ENCODE peak calls at places on chromosomes 6 and 20, in six cellular contexts. One of them, this sample, is unnamed.

GRCh38 chr20:25685276-25686080 is 11.2 kb downstream of the ZNF337 start:
- DNase-seq in AG04450: no peak
- DNase-seq in breast epithelium: no peak
- DNase-seq in uterus: no peak
- DNase-seq in naive thymus-derived CD4-positive, alpha-beta T cell: no peak
- DNase-seq in prostate gland: no peak
- DNase-seq in this sample: no peak

GRCh38 chr6:125564941-125565340 is 184.5 kb upstream of the HEY2 start:
- DNase-seq in AG04450: no peak
- DNase-seq in breast epithelium: no peak
- DNase-seq in uterus: no peak
- DNase-seq in naive thymus-derived CD4-positive, alpha-beta T cell: no peak
- DNase-seq in prostate gland: no peak
- DNase-seq in this sample: no peak

GRCh38 chr6:2891768-2892170 is 11.3 kb downstream of the SERPINB9 start:
- DNase-seq in AG04450: no peak
- DNase-seq in breast epithelium: no peak
- DNase-seq in uterus: no peak
- DNase-seq in naive thymus-derived CD4-positive, alpha-beta T cell: no peak
- DNase-seq in prostate gland: peak
- DNase-seq in this sample: no peak

GRCh38 chr20:22402550-22402949 is 181.8 kb downstream of the FOXA2 start:
- DNase-seq in AG04450: no peak
- DNase-seq in breast epithelium: no peak
- DNase-seq in uterus: no peak
- DNase-seq in naive thymus-derived CD4-positive, alpha-beta T cell: no peak
- DNase-seq in prostate gland: no peak
- DNase-seq in this sample: no peak

GRCh38 chr20:49593441-49594142 is 25.7 kb upstream of the PTGIS start:
- DNase-seq in AG04450: no peak
- DNase-seq in breast epithelium: no peak
- DNase-seq in uterus: no peak
- DNase-seq in naive thymus-derived CD4-positive, alpha-beta T cell: no peak
- DNase-seq in prostate gland: no peak
- DNase-seq in this sample: no peak

GRCh38 chr20:47778398-47779354 is 6.6 kb downstream of the SULF2 start:
- DNase-seq in AG04450: no peak
- DNase-seq in breast epithelium: no peak
- DNase-seq in uterus: no peak
- DNase-seq in naive thymus-derived CD4-positive, alpha-beta T cell: no peak
- DNase-seq in prostate gland: no peak
- DNase-seq in this sample: no peak

GRCh38 chr6:113858067-113858604 is 991 bp downstream of the MARCKS start:
- DNase-seq in AG04450: no peak
- DNase-seq in breast epithelium: peak
- DNase-seq in uterus: peak
- DNase-seq in naive thymus-derived CD4-positive, alpha-beta T cell: no peak
- DNase-seq in prostate gland: peak
- DNase-seq in this sample: peak

GRCh38 chr20:10216146-10216741 is 2.4 kb upstream of the SNAP25 start:
- DNase-seq in AG04450: no peak
- DNase-seq in breast epithelium: no peak
- DNase-seq in uterus: no peak
- DNase-seq in naive thymus-derived CD4-positive, alpha-beta T cell: no peak
- DNase-seq in prostate gland: no peak
- DNase-seq in this sample: no peak

GRCh38 chr20:34322267-34323105 is 19.3 kb upstream of the AHCY start:
- DNase-seq in AG04450: no peak
- DNase-seq in breast epithelium: no peak
- DNase-seq in uterus: no peak
- DNase-seq in naive thymus-derived CD4-positive, alpha-beta T cell: no peak
- DNase-seq in prostate gland: no peak
- DNase-seq in this sample: no peak

GRCh38 chr6:50661636-50662035 is 51.7 kb upstream of the TFAP2D start:
- DNase-seq in AG04450: no peak
- DNase-seq in breast epithelium: no peak
- DNase-seq in uterus: no peak
- DNase-seq in naive thymus-derived CD4-positive, alpha-beta T cell: no peak
- DNase-seq in prostate gland: no peak
- DNase-seq in this sample: no peak

GRCh38 chr6:165556116-165556843 is 106.8 kb downstream of the PDE10A start:
- DNase-seq in AG04450: no peak
- DNase-seq in breast epithelium: no peak
- DNase-seq in uterus: no peak
- DNase-seq in naive thymus-derived CD4-positive, alpha-beta T cell: no peak
- DNase-seq in prostate gland: peak
- DNase-seq in this sample: no peak

GRCh38 chr6:152341596-152341995 is 295.6 kb downstream of the SYNE1 start:
- DNase-seq in AG04450: no peak
- DNase-seq in breast epithelium: no peak
- DNase-seq in uterus: no peak
- DNase-seq in naive thymus-derived CD4-positive, alpha-beta T cell: no peak
- DNase-seq in prostate gland: no peak
- DNase-seq in this sample: no peak

GRCh38 chr6:7267071-7267470 is 45.9 kb downstream of the SSR1 start:
- DNase-seq in AG04450: no peak
- DNase-seq in breast epithelium: no peak
- DNase-seq in uterus: no peak
- DNase-seq in naive thymus-derived CD4-positive, alpha-beta T cell: no peak
- DNase-seq in prostate gland: no peak
- DNase-seq in this sample: no peak

GRCh38 chr20:17909745-17910345 is 58.7 kb downstream of the SNX5 start:
- DNase-seq in AG04450: no peak
- DNase-seq in breast epithelium: no peak
- DNase-seq in uterus: no peak
- DNase-seq in naive thymus-derived CD4-positive, alpha-beta T cell: no peak
- DNase-seq in prostate gland: no peak
- DNase-seq in this sample: no peak

DNA sequence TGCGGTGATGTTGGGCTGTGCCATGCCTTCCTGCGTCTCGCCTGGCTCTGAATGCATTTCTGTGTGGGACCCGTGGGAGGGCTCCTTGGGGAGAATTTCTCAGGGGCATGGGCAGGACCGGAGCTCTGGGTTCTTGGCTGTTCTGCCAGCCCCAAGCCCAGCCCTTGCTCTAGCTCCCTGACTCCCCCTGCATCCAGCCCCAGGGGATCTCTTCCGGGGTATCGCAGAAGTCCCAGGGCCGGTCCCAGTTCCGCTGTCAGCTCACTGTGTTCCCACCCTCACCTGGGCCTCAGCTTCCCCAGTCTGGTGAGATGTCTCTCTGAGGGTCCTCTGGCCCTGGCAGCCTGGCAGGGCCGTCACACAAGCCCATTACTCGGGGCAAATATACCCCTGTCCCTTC is 20.5 kb downstream of the SPDEF start:
- DNase-seq in AG04450: no peak
- DNase-seq in breast epithelium: no peak
- DNase-seq in uterus: no peak
- DNase-seq in naive thymus-derived CD4-positive, alpha-beta T cell: no peak
- DNase-seq in prostate gland: no peak
- DNase-seq in this sample: no peak
- H3K4me3 ChIP-seq in AG04450: no peak
- H3K4me3 ChIP-seq in breast epithelium: no peak
- H3K4me3 ChIP-seq in uterus: no peak
- H3K4me3 ChIP-seq in naive thymus-derived CD4-positive, alpha-beta T cell: no peak
- H3K4me3 ChIP-seq in prostate gland: no peak
- H3K4me3 ChIP-seq in this sample: no peak

GRCh38 chr6:110356778-110357177 is 1.4 kb downstream of the METTL24 start:
- DNase-seq in AG04450: no peak
- DNase-seq in breast epithelium: no peak
- DNase-seq in uterus: peak
- DNase-seq in naive thymus-derived CD4-positive, alpha-beta T cell: no peak
- DNase-seq in prostate gland: no peak
- DNase-seq in this sample: no peak

GRCh38 chr6:110358536-110359148 is 493 bp upstream of the METTL24 start:
- DNase-seq in AG04450: no peak
- DNase-seq in breast epithelium: no peak
- DNase-seq in uterus: no peak
- DNase-seq in naive thymus-derived CD4-positive, alpha-beta T cell: no peak
- DNase-seq in prostate gland: no peak
- DNase-seq in this sample: no peak

GRCh38 chr6:110357298-110357695 is 852 bp downstream of the METTL24 start:
- DNase-seq in AG04450: no peak
- DNase-seq in breast epithelium: no peak
- DNase-seq in uterus: peak
- DNase-seq in naive thymus-derived CD4-positive, alpha-beta T cell: no peak
- DNase-seq in prostate gland: no peak
- DNase-seq in this sample: no peak

GRCh38 chr6:110359554-110359953 is 1.4 kb upstream of the METTL24 start:
- DNase-seq in AG04450: no peak
- DNase-seq in breast epithelium: no peak
- DNase-seq in uterus: no peak
- DNase-seq in naive thymus-derived CD4-positive, alpha-beta T cell: no peak
- DNase-seq in prostate gland: no peak
- DNase-seq in this sample: no peak

DNA sequence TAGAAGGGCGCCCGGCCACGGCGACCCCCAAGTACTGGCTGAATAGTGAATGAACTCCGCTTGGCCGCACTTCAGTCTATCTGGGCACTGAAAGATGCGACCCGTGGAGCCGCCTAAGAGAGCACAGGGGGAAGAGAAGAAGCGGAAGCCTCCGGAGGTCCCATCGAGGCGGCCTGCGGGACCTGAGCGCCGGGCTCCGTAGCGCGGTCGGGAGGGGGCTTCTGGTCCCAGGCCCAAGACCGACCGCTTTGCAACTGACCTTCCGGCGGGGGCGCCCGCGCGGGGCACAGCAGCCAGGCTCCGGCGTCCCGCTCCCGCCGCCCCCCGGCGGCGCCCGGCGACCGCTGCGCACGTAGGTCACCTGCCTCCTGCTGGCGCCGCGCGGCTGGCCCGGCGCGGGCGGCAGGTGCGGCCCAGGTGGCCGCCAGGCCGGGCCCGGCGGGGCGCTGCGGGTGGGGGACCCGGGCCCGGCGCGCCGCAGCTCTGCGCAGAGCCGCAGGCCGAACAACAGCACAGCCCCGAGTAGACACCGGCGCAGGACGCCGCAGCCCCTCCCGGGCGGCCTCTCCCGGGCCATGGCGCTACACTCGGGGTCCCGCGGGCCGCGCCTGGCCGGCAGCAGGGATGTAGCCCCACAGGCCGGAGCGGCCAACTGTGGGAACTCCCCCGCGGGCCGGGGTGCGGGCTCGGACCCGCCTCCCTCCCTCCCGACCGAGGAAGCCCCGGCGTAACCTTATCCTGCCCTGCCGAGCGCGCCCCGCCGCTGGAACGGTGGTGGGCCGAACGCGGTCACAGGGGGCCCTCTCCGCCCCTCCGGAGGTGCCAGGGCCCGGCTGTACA is at the start of gene METTL24:
- DNase-seq in AG04450: no peak
- DNase-seq in breast epithelium: no peak
- DNase-seq in uterus: peak
- DNase-seq in naive thymus-derived CD4-positive, alpha-beta T cell: no peak
- DNase-seq in prostate gland: no peak
- DNase-seq in this sample: no peak
- H3K27ac ChIP-seq in AG04450: no peak
- H3K27ac ChIP-seq in breast epithelium: peak
- H3K27ac ChIP-seq in uterus: peak
- H3K27ac ChIP-seq in naive thymus-derived CD4-positive, alpha-beta T cell: no peak
- H3K27ac ChIP-seq in prostate gland: peak
- H3K27ac ChIP-seq in this sample: peak

GRCh38 chr20:37346526-37347346 is 796 bp downstream of the SRC start:
- DNase-seq in AG04450: no peak
- DNase-seq in breast epithelium: no peak
- DNase-seq in uterus: peak
- DNase-seq in naive thymus-derived CD4-positive, alpha-beta T cell: no peak
- DNase-seq in prostate gland: no peak
- DNase-seq in this sample: no peak

GRCh38 chr20:37347891-37348642 is 2.1 kb downstream of the SRC start:
- DNase-seq in AG04450: no peak
- DNase-seq in breast epithelium: no peak
- DNase-seq in uterus: no peak
- DNase-seq in naive thymus-derived CD4-positive, alpha-beta T cell: no peak
- DNase-seq in prostate gland: no peak
- DNase-seq in this sample: peak

GRCh38 chr20:37346232-37346525 is 239 bp downstream of the SRC start:
- DNase-seq in AG04450: no peak
- DNase-seq in breast epithelium: no peak
- DNase-seq in uterus: no peak
- DNase-seq in naive thymus-derived CD4-positive, alpha-beta T cell: no peak
- DNase-seq in prostate gland: no peak
- DNase-seq in this sample: no peak

GRCh38 chr20:37348643-37349516 is 2.9 kb downstream of the SRC start:
- DNase-seq in AG04450: no peak
- DNase-seq in breast epithelium: no peak
- DNase-seq in uterus: peak
- DNase-seq in naive thymus-derived CD4-positive, alpha-beta T cell: no peak
- DNase-seq in prostate gland: no peak
- DNase-seq in this sample: peak

DNA sequence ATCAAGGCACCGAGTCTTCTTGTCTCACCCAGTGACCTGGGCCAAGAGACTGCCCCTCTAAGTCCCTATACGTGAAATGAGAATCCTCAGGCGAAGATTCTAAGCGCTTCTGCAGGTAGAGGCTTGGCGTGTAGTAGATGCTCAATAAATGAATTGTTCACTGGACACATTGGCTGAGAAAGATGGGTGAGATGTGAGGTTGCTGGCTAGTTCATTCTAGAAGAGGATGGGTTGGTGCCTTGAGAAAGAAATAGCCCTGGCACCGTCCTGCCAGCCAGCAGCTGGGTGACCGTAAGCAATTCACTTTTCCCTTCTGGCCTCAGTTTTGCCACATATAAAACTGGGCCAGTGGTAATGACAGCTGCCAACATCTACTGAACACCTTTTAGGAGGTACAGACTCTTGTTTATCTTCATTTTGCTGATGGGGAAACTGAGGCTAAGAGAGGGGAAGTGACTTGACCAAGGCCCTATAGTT is 1.4 kb downstream of the SRC start:
- DNase-seq in AG04450: no peak
- DNase-seq in breast epithelium: no peak
- DNase-seq in uterus: no peak
- DNase-seq in naive thymus-derived CD4-positive, alpha-beta T cell: no peak
- DNase-seq in prostate gland: no peak
- DNase-seq in this sample: no peak
- H3K4me3 ChIP-seq in AG04450: peak
- H3K4me3 ChIP-seq in breast epithelium: no peak
- H3K4me3 ChIP-seq in uterus: peak
- H3K4me3 ChIP-seq in naive thymus-derived CD4-positive, alpha-beta T cell: no peak
- H3K4me3 ChIP-seq in prostate gland: no peak
- H3K4me3 ChIP-seq in this sample: peak

GRCh38 chr6:28545955-28546354 is 20.3 kb downstream of the GPX5 start:
- DNase-seq in AG04450: no peak
- DNase-seq in breast epithelium: no peak
- DNase-seq in uterus: no peak
- DNase-seq in naive thymus-derived CD4-positive, alpha-beta T cell: no peak
- DNase-seq in prostate gland: no peak
- DNase-seq in this sample: no peak

GRCh38 chr6:28544211-28544610 is 18.5 kb downstream of the GPX5 start:
- DNase-seq in AG04450: no peak
- DNase-seq in breast epithelium: no peak
- DNase-seq in uterus: no peak
- DNase-seq in naive thymus-derived CD4-positive, alpha-beta T cell: no peak
- DNase-seq in prostate gland: no peak
- DNase-seq in this sample: no peak

GRCh38 chr6:28543671-28544131 is 18.0 kb downstream of the GPX5 start:
- DNase-seq in AG04450: no peak
- DNase-seq in breast epithelium: no peak
- DNase-seq in uterus: peak
- DNase-seq in naive thymus-derived CD4-positive, alpha-beta T cell: no peak
- DNase-seq in prostate gland: no peak
- DNase-seq in this sample: peak

GRCh38 chr6:28542440-28543293 is 17.0 kb downstream of the GPX5 start:
- DNase-seq in AG04450: peak
- DNase-seq in breast epithelium: no peak
- DNase-seq in uterus: peak
- DNase-seq in naive thymus-derived CD4-positive, alpha-beta T cell: peak
- DNase-seq in prostate gland: peak
- DNase-seq in this sample: peak

GRCh38 chr6:28541996-28542395 is 16.3 kb downstream of the GPX5 start:
- DNase-seq in AG04450: no peak
- DNase-seq in breast epithelium: no peak
- DNase-seq in uterus: no peak
- DNase-seq in naive thymus-derived CD4-positive, alpha-beta T cell: no peak
- DNase-seq in prostate gland: no peak
- DNase-seq in this sample: no peak
- H3K27ac ChIP-seq in AG04450: no peak
- H3K27ac ChIP-seq in breast epithelium: no peak
- H3K27ac ChIP-seq in uterus: no peak
- H3K27ac ChIP-seq in naive thymus-derived CD4-positive, alpha-beta T cell: no peak
- H3K27ac ChIP-seq in prostate gland: peak
- H3K27ac ChIP-seq in this sample: no peak